ENCODE peak calls at places on chromosomes 4 and X, in nine cellular contexts. One of them, this sample, is unnamed.
A peak's percentile ranks its signal among the peaks of the same experiment; 100 is the strongest.

GRCh38 chrX:39777623-39778025 is 320.1 kb downstream of the BCOR start:
- DNase-seq in hepatocyte: no peak
- DNase-seq in SK-N-SH: no peak
- DNase-seq in MM.1S: peak; percentile 50
- DNase-seq in PC-3: no peak
- DNase-seq in HCT116: no peak
- DNase-seq in GM23338: no peak
- DNase-seq in GM23248: no peak
- DNase-seq in OCI-LY7: no peak
- DNase-seq in this sample: no peak

GRCh38 chrX:19616959-19617358 is 101.7 kb upstream of the MAP3K15 start:
- DNase-seq in MM.1S: no peak
- DNase-seq in GM23248: peak; percentile 56
- DNase-seq in OCI-LY7: no peak
- DNase-seq in SK-N-SH: no peak
- DNase-seq in HCT116: no peak
- DNase-seq in GM23338: no peak
- DNase-seq in PC-3: no peak
- DNase-seq in hepatocyte: no peak
- DNase-seq in this sample: no peak

GRCh38 chr4:164379694-164380093 is 374.2 kb upstream of the SMIM31 start:
- DNase-seq in GM23248: no peak
- DNase-seq in SK-N-SH: no peak
- DNase-seq in OCI-LY7: no peak
- DNase-seq in MM.1S: no peak
- DNase-seq in hepatocyte: no peak
- DNase-seq in HCT116: no peak
- DNase-seq in PC-3: no peak
- DNase-seq in GM23338: no peak
- DNase-seq in this sample: no peak

GRCh38 chrX:10620121-10620699 is at the start of gene MID1:
- DNase-seq in SK-N-SH: peak; percentile 78
- DNase-seq in MM.1S: peak; percentile 60
- DNase-seq in hepatocyte: peak; percentile 78
- DNase-seq in GM23248: peak; percentile 75
- DNase-seq in GM23338: peak; percentile 84
- DNase-seq in PC-3: peak; percentile 83
- DNase-seq in HCT116: peak; percentile 55
- DNase-seq in OCI-LY7: no peak
- DNase-seq in this sample: peak; percentile 89

GRCh38 chr4:12897954-12898353 is 586.2 kb downstream of the RAB28 start:
- DNase-seq in SK-N-SH: no peak
- DNase-seq in MM.1S: no peak
- DNase-seq in GM23338: no peak
- DNase-seq in HCT116: no peak
- DNase-seq in hepatocyte: no peak
- DNase-seq in OCI-LY7: no peak
- DNase-seq in GM23248: no peak
- DNase-seq in PC-3: no peak
- DNase-seq in this sample: no peak

GRCh38 chr4:32145987-32146386 is 1425.8 kb downstream of the PCDH7 start:
- DNase-seq in HCT116: no peak
- DNase-seq in PC-3: no peak
- DNase-seq in OCI-LY7: no peak
- DNase-seq in SK-N-SH: no peak
- DNase-seq in MM.1S: no peak
- DNase-seq in GM23248: no peak
- DNase-seq in GM23338: peak; percentile 44
- DNase-seq in hepatocyte: no peak
- DNase-seq in this sample: peak; percentile 16

GRCh38 chr4:1598206-1598605 is 85.9 kb downstream of the FAM53A start:
- DNase-seq in OCI-LY7: no peak
- DNase-seq in GM23248: no peak
- DNase-seq in GM23338: no peak
- DNase-seq in SK-N-SH: no peak
- DNase-seq in HCT116: no peak
- DNase-seq in MM.1S: no peak
- DNase-seq in hepatocyte: no peak
- DNase-seq in PC-3: no peak
- DNase-seq in this sample: no peak

GRCh38 chr4:116925900-116926457 is 159.4 kb downstream of the TRAM1L1 start:
- DNase-seq in SK-N-SH: peak; percentile 69
- DNase-seq in GM23248: no peak
- DNase-seq in hepatocyte: peak; percentile 56
- DNase-seq in OCI-LY7: no peak
- DNase-seq in PC-3: no peak
- DNase-seq in GM23338: peak; percentile 79
- DNase-seq in HCT116: no peak
- DNase-seq in MM.1S: no peak
- DNase-seq in this sample: peak; percentile 84

GRCh38 chrX:1443496-1444075 is 9.1 kb downstream of the ASMTL start:
- DNase-seq in PC-3: no peak
- DNase-seq in HCT116: no peak
- DNase-seq in hepatocyte: no peak
- DNase-seq in SK-N-SH: no peak
- DNase-seq in OCI-LY7: no peak
- DNase-seq in MM.1S: no peak
- DNase-seq in GM23338: no peak
- DNase-seq in GM23248: no peak
- DNase-seq in this sample: no peak

GRCh38 chr4:54929459-54929858 is 195.9 kb downstream of the KDR start:
- DNase-seq in PC-3: no peak
- DNase-seq in MM.1S: no peak
- DNase-seq in hepatocyte: no peak
- DNase-seq in OCI-LY7: no peak
- DNase-seq in SK-N-SH: peak; percentile 55
- DNase-seq in GM23338: no peak
- DNase-seq in GM23248: no peak
- DNase-seq in HCT116: no peak
- DNase-seq in this sample: no peak

GRCh38 chr4:25973346-25973745 is 59.3 kb downstream of the SMIM20 start:
- DNase-seq in HCT116: no peak
- DNase-seq in PC-3: no peak
- DNase-seq in MM.1S: no peak
- DNase-seq in GM23248: no peak
- DNase-seq in GM23338: no peak
- DNase-seq in OCI-LY7: no peak
- DNase-seq in hepatocyte: no peak
- DNase-seq in SK-N-SH: no peak
- DNase-seq in this sample: no peak

GRCh38 chr4:127632420-127633403 is at the start of gene INTU:
- DNase-seq in OCI-LY7: no peak
- DNase-seq in GM23338: peak; percentile 98
- DNase-seq in hepatocyte: peak; percentile 97
- DNase-seq in MM.1S: peak; percentile 15
- DNase-seq in GM23248: peak; percentile 99
- DNase-seq in PC-3: peak; percentile 89
- DNase-seq in HCT116: peak; percentile 92
- DNase-seq in SK-N-SH: peak; percentile 84
- DNase-seq in this sample: peak; percentile 97

GRCh38 chrX:40544343-40545250 is 36.2 kb upstream of the ATP6AP2 start:
- DNase-seq in HCT116: no peak
- DNase-seq in PC-3: peak; percentile 42
- DNase-seq in GM23248: peak; percentile 27
- DNase-seq in MM.1S: no peak
- DNase-seq in hepatocyte: no peak
- DNase-seq in OCI-LY7: no peak
- DNase-seq in SK-N-SH: peak; percentile 50
- DNase-seq in GM23338: no peak
- DNase-seq in this sample: no peak

GRCh38 chrX:106730385-106730784 is 3.9 kb downstream of the RNF128 start:
- DNase-seq in HCT116: no peak
- DNase-seq in SK-N-SH: no peak
- DNase-seq in GM23248: no peak
- DNase-seq in GM23338: no peak
- DNase-seq in PC-3: no peak
- DNase-seq in MM.1S: no peak
- DNase-seq in hepatocyte: peak; percentile 16
- DNase-seq in OCI-LY7: no peak
- DNase-seq in this sample: no peak

GRCh38 chrX:131734621-131735020 is 190.7 kb downstream of the OR13H1 start:
- DNase-seq in GM23248: no peak
- DNase-seq in PC-3: no peak
- DNase-seq in SK-N-SH: no peak
- DNase-seq in GM23338: no peak
- DNase-seq in MM.1S: peak; percentile 89
- DNase-seq in OCI-LY7: no peak
- DNase-seq in hepatocyte: no peak
- DNase-seq in HCT116: no peak
- DNase-seq in this sample: no peak

GRCh38 chr4:156223985-156224384 is 270.3 kb upstream of the CTSO start:
- DNase-seq in PC-3: peak; percentile 56
- DNase-seq in hepatocyte: no peak
- DNase-seq in SK-N-SH: no peak
- DNase-seq in HCT116: no peak
- DNase-seq in GM23248: no peak
- DNase-seq in OCI-LY7: no peak
- DNase-seq in GM23338: no peak
- DNase-seq in MM.1S: no peak
- DNase-seq in this sample: no peak

GRCh38 chr4:17875402-17876070 is 64.8 kb downstream of the NCAPG start:
- DNase-seq in HCT116: no peak
- DNase-seq in GM23338: no peak
- DNase-seq in GM23248: no peak
- DNase-seq in PC-3: no peak
- DNase-seq in MM.1S: no peak
- DNase-seq in OCI-LY7: no peak
- DNase-seq in hepatocyte: no peak
- DNase-seq in SK-N-SH: no peak
- DNase-seq in this sample: no peak
- H2AFZ ChIP-seq in HCT116: no peak overlapping the region
- H2AFZ ChIP-seq in GM23338: no peak overlapping the region
- H2AFZ ChIP-seq in GM23248: no peak overlapping the region
- H2AFZ ChIP-seq in PC-3: no peak overlapping the region
- H2AFZ ChIP-seq in MM.1S: no peak overlapping the region
- H2AFZ ChIP-seq in OCI-LY7: no peak overlapping the region
- H2AFZ ChIP-seq in hepatocyte: no peak overlapping the region
- H2AFZ ChIP-seq in SK-N-SH: no peak overlapping the region
- H2AFZ ChIP-seq in this sample: no peak overlapping the region

GRCh38 chr4:7147261-7147660 is 45.1 kb upstream of the SORCS2 start:
- DNase-seq in MM.1S: no peak
- DNase-seq in PC-3: no peak
- DNase-seq in SK-N-SH: no peak
- DNase-seq in HCT116: no peak
- DNase-seq in hepatocyte: no peak
- DNase-seq in GM23248: no peak
- DNase-seq in OCI-LY7: no peak
- DNase-seq in GM23338: no peak
- DNase-seq in this sample: no peak

GRCh38 chr4:7146764-7147071 is 45.6 kb upstream of the SORCS2 start:
- DNase-seq in HCT116: no peak
- DNase-seq in OCI-LY7: no peak
- DNase-seq in MM.1S: no peak
- DNase-seq in GM23248: no peak
- DNase-seq in hepatocyte: no peak
- DNase-seq in PC-3: no peak
- DNase-seq in SK-N-SH: no peak
- DNase-seq in GM23338: no peak
- DNase-seq in this sample: no peak

GRCh38 chr4:7147661-7148310 is 44.6 kb upstream of the SORCS2 start:
- DNase-seq in MM.1S: no peak
- DNase-seq in hepatocyte: no peak
- DNase-seq in HCT116: no peak
- DNase-seq in GM23338: no peak
- DNase-seq in GM23248: no peak
- DNase-seq in SK-N-SH: no peak
- DNase-seq in PC-3: no peak
- DNase-seq in OCI-LY7: no peak
- DNase-seq in this sample: no peak

GRCh38 chr4:7150083-7150635 is 42.2 kb upstream of the SORCS2 start:
- DNase-seq in hepatocyte: no peak
- DNase-seq in PC-3: no peak
- DNase-seq in MM.1S: no peak
- DNase-seq in GM23338: no peak
- DNase-seq in SK-N-SH: no peak
- DNase-seq in HCT116: no peak
- DNase-seq in GM23248: no peak
- DNase-seq in OCI-LY7: no peak
- DNase-seq in this sample: no peak

DNA sequence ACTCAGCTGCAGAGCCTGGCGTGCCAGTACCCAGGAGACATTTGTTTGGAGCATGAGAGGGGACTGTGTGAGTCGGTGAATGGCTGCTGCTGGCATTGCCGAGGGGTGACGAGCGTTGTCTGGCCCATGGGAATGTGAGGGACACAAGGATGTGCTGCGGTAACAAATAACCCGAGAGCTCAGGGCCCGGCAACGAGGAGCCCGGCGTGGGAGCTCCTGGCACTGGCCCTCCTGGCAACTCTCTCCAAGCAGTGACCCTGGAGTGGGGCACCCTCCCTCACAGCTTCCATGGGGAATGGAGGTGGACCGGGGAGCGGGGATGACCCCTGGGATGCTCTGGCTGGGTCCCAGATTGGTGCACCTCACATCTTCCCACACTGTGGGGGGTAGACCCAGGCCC is 44.0 kb upstream of the SORCS2 start:
- DNase-seq in hepatocyte: no peak
- DNase-seq in GM23248: no peak
- DNase-seq in HCT116: no peak
- DNase-seq in SK-N-SH: no peak
- DNase-seq in PC-3: no peak
- DNase-seq in MM.1S: no peak
- DNase-seq in GM23338: no peak
- DNase-seq in OCI-LY7: no peak
- DNase-seq in this sample: no peak
- TF ChIP-seq EZH2phosphoT487 in hepatocyte: no peak
- TF ChIP-seq EZH2phosphoT487 in GM23248: no peak
- TF ChIP-seq EZH2phosphoT487 in HCT116: no peak
- TF ChIP-seq EZH2phosphoT487 in SK-N-SH: no peak
- TF ChIP-seq EZH2phosphoT487 in PC-3: no peak
- TF ChIP-seq EZH2phosphoT487 in MM.1S: no peak
- TF ChIP-seq EZH2phosphoT487 in GM23338: no peak
- TF ChIP-seq EZH2phosphoT487 in OCI-LY7: no peak
- TF ChIP-seq EZH2phosphoT487 in this sample: no peak

DNA sequence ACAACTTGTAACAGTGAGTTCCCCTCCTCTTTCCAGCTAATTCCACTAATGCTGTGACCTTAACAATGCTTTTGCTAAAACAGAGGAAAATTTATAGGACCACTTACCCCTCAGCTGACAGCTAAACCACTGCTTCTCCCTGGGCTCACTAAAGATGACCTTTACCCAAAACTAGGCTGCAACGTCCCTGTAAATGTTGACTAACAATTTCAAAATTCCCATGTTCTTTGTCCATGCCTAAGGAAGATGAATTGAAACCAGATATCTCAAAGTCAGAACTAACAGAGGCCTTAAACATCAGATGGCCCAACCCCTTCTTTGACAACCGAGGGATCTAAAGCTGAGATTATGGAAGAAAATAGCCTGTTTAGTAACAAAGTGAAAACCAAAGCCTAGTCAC is 32.5 kb downstream of the AFAP1 start:
- DNase-seq in OCI-LY7: no peak
- DNase-seq in HCT116: no peak
- DNase-seq in GM23248: no peak
- DNase-seq in hepatocyte: no peak
- DNase-seq in SK-N-SH: no peak
- DNase-seq in MM.1S: no peak
- DNase-seq in PC-3: no peak
- DNase-seq in GM23338: no peak
- DNase-seq in this sample: no peak
- H3K4me1 ChIP-seq in OCI-LY7: peaks cover 17% of the 10 kb centered on the region
- H3K4me1 ChIP-seq in HCT116: no peaks in the 10 kb centered on the region
- H3K4me1 ChIP-seq in GM23248: peaks cover 89% of the 10 kb centered on the region
- H3K4me1 ChIP-seq in hepatocyte: peaks cover 45% of the 10 kb centered on the region
- H3K4me1 ChIP-seq in SK-N-SH: peaks cover 85% of the 10 kb centered on the region
- H3K4me1 ChIP-seq in MM.1S: no peaks in the 10 kb centered on the region
- H3K4me1 ChIP-seq in PC-3: peaks cover 57% of the 10 kb centered on the region
- H3K4me1 ChIP-seq in GM23338: peaks cover 84% of the 10 kb centered on the region
- H3K4me1 ChIP-seq in this sample: peaks cover 48% of the 10 kb centered on the region

GRCh38 chr4:60128916-60129315 is 1071.2 kb upstream of the ADGRL3 start:
- DNase-seq in SK-N-SH: no peak
- DNase-seq in hepatocyte: no peak
- DNase-seq in MM.1S: no peak
- DNase-seq in OCI-LY7: no peak
- DNase-seq in PC-3: peak; percentile 31
- DNase-seq in GM23248: no peak
- DNase-seq in HCT116: no peak
- DNase-seq in GM23338: no peak
- DNase-seq in this sample: no peak
- H2AFZ ChIP-seq in SK-N-SH: no peak overlapping the region
- H2AFZ ChIP-seq in hepatocyte: no peak overlapping the region
- H2AFZ ChIP-seq in MM.1S: no peak overlapping the region
- H2AFZ ChIP-seq in OCI-LY7: no peak overlapping the region
- H2AFZ ChIP-seq in PC-3: no peak overlapping the region
- H2AFZ ChIP-seq in GM23248: no peak overlapping the region
- H2AFZ ChIP-seq in HCT116: no peak overlapping the region
- H2AFZ ChIP-seq in GM23338: no peak overlapping the region
- H2AFZ ChIP-seq in this sample: no peak overlapping the region

This sample was measured in neural progenitor cell.